ENCODE peak calls at places on chromosome 19, in six cellular contexts. One of them, this sample, is unnamed.

GRCh38 chr19:39212377-39212742 is 8.3 kb upstream of the SYCN start:
- DNase-seq in ovary: no peak
- DNase-seq in WERI-Rb-1: peak
- DNase-seq in CD14-positive monocyte: no peak
- DNase-seq in cardiac fibroblast: no peak
- DNase-seq in prostate gland: no peak
- DNase-seq in this sample: no peak

GRCh38 chr19:17777840-17778620 is 16.9 kb upstream of the B3GNT3 start:
- DNase-seq in ovary: peak
- DNase-seq in WERI-Rb-1: peak
- DNase-seq in CD14-positive monocyte: peak
- DNase-seq in cardiac fibroblast: peak
- DNase-seq in prostate gland: no peak
- DNase-seq in this sample: peak

GRCh38 chr19:39434123-39435076 is 1.3 kb downstream of the RPS16 start:
- DNase-seq in ovary: no peak
- DNase-seq in WERI-Rb-1: no peak
- DNase-seq in CD14-positive monocyte: no peak
- DNase-seq in cardiac fibroblast: no peak
- DNase-seq in prostate gland: no peak
- DNase-seq in this sample: no peak

GRCh38 chr19:6531956-6532243 is 1.1 kb downstream of the TNFSF9 start:
- DNase-seq in ovary: no peak
- DNase-seq in WERI-Rb-1: no peak
- DNase-seq in CD14-positive monocyte: no peak
- DNase-seq in cardiac fibroblast: no peak
- DNase-seq in prostate gland: no peak
- DNase-seq in this sample: no peak

GRCh38 chr19:22421797-22422196 is 349 bp downstream of the ZNF98 start:
- DNase-seq in ovary: no peak
- DNase-seq in WERI-Rb-1: no peak
- DNase-seq in CD14-positive monocyte: no peak
- DNase-seq in cardiac fibroblast: no peak
- DNase-seq in prostate gland: no peak
- DNase-seq in this sample: no peak

GRCh38 chr19:38375098-38375493 is 725 bp downstream of the PSMD8 start:
- DNase-seq in ovary: no peak
- DNase-seq in WERI-Rb-1: no peak
- DNase-seq in CD14-positive monocyte: no peak
- DNase-seq in cardiac fibroblast: no peak
- DNase-seq in prostate gland: no peak
- DNase-seq in this sample: no peak

GRCh38 chr19:30631035-30631375 is 258.8 kb downstream of the ZNF536 start:
- DNase-seq in ovary: no peak
- DNase-seq in WERI-Rb-1: peak
- DNase-seq in CD14-positive monocyte: no peak
- DNase-seq in cardiac fibroblast: no peak
- DNase-seq in prostate gland: no peak
- DNase-seq in this sample: no peak

GRCh38 chr19:27672309-27673047 is 1540.5 kb downstream of the UQCRFS1 start:
- DNase-seq in ovary: no peak
- DNase-seq in WERI-Rb-1: no peak
- DNase-seq in CD14-positive monocyte: no peak
- DNase-seq in cardiac fibroblast: no peak
- DNase-seq in prostate gland: no peak
- DNase-seq in this sample: no peak

GRCh38 chr19:39590265-39590664 is 12.1 kb upstream of the LGALS13 start:
- DNase-seq in ovary: no peak
- DNase-seq in WERI-Rb-1: no peak
- DNase-seq in CD14-positive monocyte: no peak
- DNase-seq in cardiac fibroblast: peak
- DNase-seq in prostate gland: no peak
- DNase-seq in this sample: no peak

GRCh38 chr19:23002690-23003422 is at the start of gene ZNF728:
- DNase-seq in ovary: peak
- DNase-seq in WERI-Rb-1: no peak
- DNase-seq in CD14-positive monocyte: no peak
- DNase-seq in cardiac fibroblast: no peak
- DNase-seq in prostate gland: no peak
- DNase-seq in this sample: no peak

GRCh38 chr19:37997911-37998344 is 90.9 kb downstream of the SIPA1L3 start:
- DNase-seq in ovary: no peak
- DNase-seq in WERI-Rb-1: no peak
- DNase-seq in CD14-positive monocyte: no peak
- DNase-seq in cardiac fibroblast: peak
- DNase-seq in prostate gland: no peak
- DNase-seq in this sample: no peak

GRCh38 chr19:31538879-31539278 is 189.6 kb upstream of the TSHZ3 start:
- DNase-seq in ovary: no peak
- DNase-seq in WERI-Rb-1: no peak
- DNase-seq in CD14-positive monocyte: no peak
- DNase-seq in cardiac fibroblast: no peak
- DNase-seq in prostate gland: no peak
- DNase-seq in this sample: no peak

GRCh38 chr19:9165256-9165655 is 13.5 kb upstream of the OR7D2 start:
- DNase-seq in ovary: no peak
- DNase-seq in WERI-Rb-1: no peak
- DNase-seq in CD14-positive monocyte: no peak
- DNase-seq in cardiac fibroblast: no peak
- DNase-seq in prostate gland: no peak
- DNase-seq in this sample: no peak

GRCh38 chr19:10720607-10721125 is 2.8 kb downstream of the DNM2 start:
- DNase-seq in ovary: no peak
- DNase-seq in WERI-Rb-1: no peak
- DNase-seq in CD14-positive monocyte: no peak
- DNase-seq in cardiac fibroblast: no peak
- DNase-seq in prostate gland: no peak
- DNase-seq in this sample: no peak

GRCh38 chr19:19468424-19469050 is 46.8 kb downstream of the TSSK6 start:
- DNase-seq in ovary: no peak
- DNase-seq in WERI-Rb-1: no peak
- DNase-seq in CD14-positive monocyte: no peak
- DNase-seq in cardiac fibroblast: peak
- DNase-seq in prostate gland: no peak
- DNase-seq in this sample: no peak

GRCh38 chr19:19530423-19530804 is 1.7 kb downstream of the YJEFN3 start:
- DNase-seq in ovary: no peak
- DNase-seq in WERI-Rb-1: no peak
- DNase-seq in CD14-positive monocyte: no peak
- DNase-seq in cardiac fibroblast: peak
- DNase-seq in prostate gland: no peak
- DNase-seq in this sample: no peak

GRCh38 chr19:10106100-10106936 is at the start of gene PPAN:
- DNase-seq in ovary: peak
- DNase-seq in WERI-Rb-1: peak
- DNase-seq in CD14-positive monocyte: peak
- DNase-seq in cardiac fibroblast: peak
- DNase-seq in prostate gland: peak
- DNase-seq in this sample: peak

GRCh38 chr19:4350726-4351125 is 7.4 kb downstream of the MPND start:
- DNase-seq in ovary: no peak
- DNase-seq in WERI-Rb-1: no peak
- DNase-seq in CD14-positive monocyte: no peak
- DNase-seq in cardiac fibroblast: no peak
- DNase-seq in prostate gland: no peak
- DNase-seq in this sample: no peak

GRCh38 chr19:40252395-40252794 is 25.9 kb upstream of the CCNP start:
- DNase-seq in ovary: no peak
- DNase-seq in WERI-Rb-1: no peak
- DNase-seq in CD14-positive monocyte: no peak
- DNase-seq in cardiac fibroblast: no peak
- DNase-seq in prostate gland: peak
- DNase-seq in this sample: no peak

GRCh38 chr19:11330103-11330502 is 9.4 kb downstream of the RAB3D start:
- DNase-seq in ovary: no peak
- DNase-seq in WERI-Rb-1: no peak
- DNase-seq in CD14-positive monocyte: no peak
- DNase-seq in cardiac fibroblast: no peak
- DNase-seq in prostate gland: no peak
- DNase-seq in this sample: no peak

GRCh38 chr19:41328157-41328817 is 18.3 kb downstream of the CCDC97 start:
- DNase-seq in ovary: no peak
- DNase-seq in WERI-Rb-1: no peak
- DNase-seq in CD14-positive monocyte: peak
- DNase-seq in cardiac fibroblast: no peak
- DNase-seq in prostate gland: no peak
- DNase-seq in this sample: peak

GRCh38 chr19:52345162-52345561 is 9.1 kb downstream of the ZNF610 start:
- DNase-seq in ovary: no peak
- DNase-seq in WERI-Rb-1: no peak
- DNase-seq in CD14-positive monocyte: no peak
- DNase-seq in cardiac fibroblast: no peak
- DNase-seq in prostate gland: no peak
- DNase-seq in this sample: no peak

DNA sequence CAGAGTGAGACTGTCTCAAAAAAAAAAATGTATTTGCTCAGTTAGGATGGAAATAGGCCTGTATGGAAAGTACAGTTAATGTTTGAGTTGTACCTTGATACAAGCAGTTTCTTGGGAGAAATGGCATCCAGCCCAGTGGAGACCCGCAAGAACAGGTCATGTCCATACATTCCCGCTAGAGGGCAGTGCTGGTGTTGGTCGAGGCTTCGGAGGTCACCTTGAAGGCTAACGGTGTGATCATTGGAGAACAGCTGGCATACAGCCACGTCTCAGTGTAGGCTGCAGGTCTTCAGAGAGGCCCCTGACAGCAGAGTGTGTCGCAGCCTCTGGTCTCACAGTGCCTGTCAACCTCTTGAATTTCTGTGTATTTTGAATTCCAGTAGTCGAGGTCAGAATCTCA is 7.5 kb downstream of the ZNF610 start:
- DNase-seq in ovary: peak
- DNase-seq in WERI-Rb-1: peak
- DNase-seq in CD14-positive monocyte: peak
- DNase-seq in cardiac fibroblast: peak
- DNase-seq in prostate gland: no peak
- DNase-seq in this sample: peak
- TF ChIP-seq CTCF in ovary: no peak
- TF ChIP-seq CTCF in WERI-Rb-1: peak
- TF ChIP-seq CTCF in CD14-positive monocyte: peak
- TF ChIP-seq CTCF in cardiac fibroblast: peak
- TF ChIP-seq CTCF in prostate gland: peak
- TF ChIP-seq CTCF in this sample: peak

DNA sequence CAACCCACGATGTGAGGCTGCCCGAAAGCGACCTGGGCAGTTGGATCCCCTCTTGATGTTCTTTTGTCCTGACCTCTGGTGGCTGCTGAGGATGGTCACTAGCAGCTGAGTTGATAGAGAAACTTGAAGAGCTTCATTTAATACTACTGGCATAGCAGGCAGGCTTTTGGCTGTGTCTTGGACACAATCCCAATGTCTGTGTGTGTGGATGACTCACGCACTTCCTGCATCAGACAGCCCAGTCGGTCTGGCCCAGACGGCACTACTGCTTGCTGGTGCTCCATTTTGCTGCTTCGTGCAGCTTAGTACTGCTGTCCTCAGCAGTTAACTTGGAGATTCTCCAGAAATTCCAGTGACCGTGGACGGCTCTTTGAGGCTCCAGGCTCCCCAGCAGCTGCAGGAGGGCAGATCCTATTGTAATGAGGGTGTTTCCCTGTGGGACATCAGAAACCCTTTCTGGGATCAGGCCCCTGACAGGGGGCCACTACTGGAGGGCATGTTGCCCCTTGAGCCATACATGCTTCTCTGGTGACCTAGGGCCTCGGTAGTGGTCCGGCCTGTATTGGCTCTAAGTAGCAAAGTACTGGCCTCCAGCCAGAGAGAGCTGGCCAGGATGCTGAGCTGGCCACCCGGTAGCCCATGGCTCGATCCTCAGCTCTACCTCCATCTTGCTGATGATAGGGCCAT is 4.5 kb downstream of the FPR3 start:
- DNase-seq in ovary: peak
- DNase-seq in WERI-Rb-1: no peak
- DNase-seq in CD14-positive monocyte: peak
- DNase-seq in cardiac fibroblast: peak
- DNase-seq in prostate gland: peak
- DNase-seq in this sample: no peak
- TF ChIP-seq CTCF in ovary: no peak
- TF ChIP-seq CTCF in WERI-Rb-1: no peak
- TF ChIP-seq CTCF in CD14-positive monocyte: no peak
- TF ChIP-seq CTCF in cardiac fibroblast: no peak
- TF ChIP-seq CTCF in prostate gland: no peak
- TF ChIP-seq CTCF in this sample: no peak

DNA sequence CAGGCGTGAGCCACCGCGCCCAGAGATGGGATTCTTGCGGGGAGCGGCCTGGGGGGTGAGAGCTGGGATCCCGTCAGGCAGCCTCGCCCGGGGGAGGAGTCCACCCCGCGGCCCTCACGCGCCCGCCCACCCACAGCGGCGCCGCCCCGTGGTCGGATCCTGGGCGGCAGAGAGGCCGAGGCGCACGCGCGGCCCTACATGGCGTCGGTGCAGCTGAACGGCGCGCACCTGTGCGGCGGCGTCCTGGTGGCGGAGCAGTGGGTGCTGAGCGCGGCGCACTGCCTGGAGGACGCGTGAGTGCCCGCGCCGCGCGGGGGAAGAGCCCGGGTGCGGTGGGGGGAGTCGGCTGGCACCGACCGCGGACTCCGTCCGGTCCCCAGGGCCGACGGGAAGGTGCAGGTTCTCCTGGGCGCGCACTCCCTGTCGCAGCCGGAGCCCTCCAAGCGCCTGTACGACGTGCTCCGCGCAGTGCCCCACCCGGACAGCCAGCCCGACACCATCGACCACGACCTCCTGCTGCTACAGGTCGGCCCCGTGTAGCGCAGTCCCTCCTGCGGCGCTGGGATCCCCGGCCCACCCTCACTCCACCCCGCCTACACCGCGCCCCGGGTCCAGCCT is 1.1 kb downstream of the CFD start:
- DNase-seq in ovary: peak
- DNase-seq in WERI-Rb-1: peak
- DNase-seq in CD14-positive monocyte: no peak
- DNase-seq in cardiac fibroblast: peak
- DNase-seq in prostate gland: peak
- DNase-seq in this sample: peak
- TF ChIP-seq CTCF in ovary: no peak
- TF ChIP-seq CTCF in WERI-Rb-1: peak
- TF ChIP-seq CTCF in CD14-positive monocyte: peak
- TF ChIP-seq CTCF in cardiac fibroblast: no peak
- TF ChIP-seq CTCF in prostate gland: peak
- TF ChIP-seq CTCF in this sample: peak

DNA sequence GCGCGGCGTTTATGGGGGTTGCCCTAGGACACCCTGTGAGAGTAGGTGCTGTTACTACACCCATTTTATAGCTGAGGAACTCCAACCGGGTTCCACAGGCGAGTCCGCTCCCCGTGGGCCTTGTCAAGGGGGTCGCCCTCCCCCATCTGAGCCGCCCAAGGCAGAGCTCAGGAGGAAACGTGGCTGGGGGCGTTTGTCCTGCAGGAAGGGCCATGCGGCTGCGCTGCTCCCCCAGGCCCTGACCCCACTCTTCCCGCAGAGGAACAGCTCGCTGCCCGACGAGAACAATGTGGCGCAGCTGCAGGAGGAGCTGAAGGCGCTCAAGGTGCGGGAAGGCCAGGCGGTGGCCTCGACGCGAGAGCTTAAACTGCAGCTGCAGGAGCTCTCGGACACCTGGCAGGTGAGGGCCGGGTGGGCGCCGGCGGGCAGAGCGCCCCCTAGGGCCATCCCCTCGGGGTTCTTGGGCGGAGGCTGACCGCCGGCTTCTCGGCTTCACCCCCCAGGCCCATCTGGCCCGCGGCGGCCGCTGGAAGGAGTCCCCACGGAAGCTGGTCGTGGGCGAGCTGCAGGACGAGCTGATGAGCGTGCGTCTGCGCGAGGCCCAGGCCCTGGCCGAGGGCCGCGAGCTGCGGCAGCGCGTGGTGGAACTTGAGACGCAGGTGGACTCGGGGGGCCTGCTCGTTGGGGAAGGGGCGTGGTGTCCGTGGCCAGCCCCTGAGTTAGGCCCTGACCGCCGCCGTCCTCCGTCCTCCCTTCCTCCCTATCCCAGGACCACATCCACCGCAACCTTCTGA is 12.4 kb downstream of the PRR36 start:
- DNase-seq in ovary: no peak
- DNase-seq in WERI-Rb-1: no peak
- DNase-seq in CD14-positive monocyte: no peak
- DNase-seq in cardiac fibroblast: no peak
- DNase-seq in prostate gland: no peak
- DNase-seq in this sample: no peak
- TF ChIP-seq CTCF in ovary: no peak
- TF ChIP-seq CTCF in WERI-Rb-1: no peak
- TF ChIP-seq CTCF in CD14-positive monocyte: no peak
- TF ChIP-seq CTCF in cardiac fibroblast: no peak
- TF ChIP-seq CTCF in prostate gland: no peak
- TF ChIP-seq CTCF in this sample: no peak